ENCODE peak calls at places on chromosomes 12 and 14, in ten cellular contexts. I is choroid plexus epithelial cell; S is body of pancreas; G is CD8-positive, alpha-beta T cell; P is GM06990; J is stomach; M is right atrium auricular region; C is kidney; E is ascending aorta; Q is pancreas. Z is an unnamed sample.

GRCh38 chr14:36579001-36579555 is 3.3 kb downstream of the NKX2-8 start:
- DNase-seq in I (no peak), S (no peak), G (no peak), P (no peak), J (no peak), M (no peak), C (no peak), E (no peak), Q (no peak), Z (no peak)

GRCh38 chr14:101957406-101958234 is 6.8 kb upstream of the DYNC1H1 start:
- DNase-seq in I (no peak), S (no peak), G (no peak), P (no peak), J (no peak), M (no peak), C (no peak), E (no peak), Q (no peak), Z (no peak)

GRCh38 chr14:24959791-24960331 is 90.1 kb downstream of the STXBP6 start:
- DNase-seq in I (no peak), S (no peak), G (no peak), P (no peak), J (no peak), M (no peak), C (no peak), E (no peak), Q (no peak), Z (no peak)

GRCh38 chr14:61285364-61285763 is 4.2 kb upstream of the TMEM30B start:
- DNase-seq in I (no peak), S (no peak), G (no peak), P (no peak), J (no peak), M (no peak), C (no peak), E (no peak), Q (no peak), Z (peak)

GRCh38 chr12:19166956-19167355 is 37.4 kb downstream of the PLEKHA5 start:
- DNase-seq in I (no peak), S (no peak), G (no peak), P (no peak), J (no peak), M (no peak), C (no peak), E (no peak), Q (no peak), Z (no peak)

GRCh38 chr14:101788016-101788695 is 26.6 kb downstream of the PPP2R5C start:
- DNase-seq in I (no peak), S (no peak), G (no peak), P (no peak), J (no peak), M (no peak), C (no peak), E (no peak), Q (no peak), Z (no peak)

GRCh38 chr14:21913759-21914158 is 240.1 kb upstream of the OR4E1 start:
- DNase-seq in I (peak), S (peak), G (peak), P (peak), J (peak), M (peak), C (no peak), E (no peak), Q (no peak), Z (peak)

GRCh38 chr12:93180566-93180965 is 197.2 kb upstream of the NUDT4 start:
- DNase-seq in I (no peak), S (no peak), G (no peak), P (no peak), J (no peak), M (no peak), C (no peak), E (no peak), Q (no peak), Z (no peak)

GRCh38 chr14:72443991-72444431 is 449.9 kb downstream of the DPF3 start:
- DNase-seq in I (no peak), S (no peak), G (peak), P (peak), J (no peak), M (no peak), C (no peak), E (no peak), Q (no peak), Z (no peak)

GRCh38 chr14:56150018-56150417 is 31.8 kb downstream of the PELI2 start:
- DNase-seq in I (no peak), S (no peak), G (no peak), P (no peak), J (no peak), M (no peak), C (no peak), E (no peak), Q (no peak), Z (no peak)

GRCh38 chr14:71243697-71244096 is 336.4 kb downstream of the PCNX1 start:
- DNase-seq in I (peak), S (no peak), G (no peak), P (no peak), J (no peak), M (no peak), C (no peak), E (no peak), Q (no peak), Z (no peak)

GRCh38 chr14:95200404-95200803 is 43.1 kb upstream of the DICER1 start:
- DNase-seq in I (no peak), S (peak), G (no peak), P (no peak), J (no peak), M (no peak), C (peak), E (no peak), Q (peak), Z (no peak)

GRCh38 chr14:25394356-25394755 is 344.4 kb upstream of the STXBP6 start:
- DNase-seq in I (no peak), S (no peak), G (no peak), P (no peak), J (no peak), M (no peak), C (no peak), E (no peak), Q (no peak), Z (no peak)

GRCh38 chr14:73168274-73168673 is 32.0 kb downstream of the PSEN1 start:
- DNase-seq in I (no peak), S (no peak), G (no peak), P (no peak), J (no peak), M (no peak), C (no peak), E (no peak), Q (no peak), Z (no peak)

GRCh38 chr12:80580254-80580653 is 127.2 kb upstream of the MYF6 start:
- DNase-seq in I (peak), S (no peak), G (no peak), P (no peak), J (no peak), M (no peak), C (no peak), E (no peak), Q (no peak), Z (peak)

GRCh38 chr12:95859344-95859816 is 628 bp downstream of the SNRPF start:
- DNase-seq in I (peak), S (no peak), G (no peak), P (no peak), J (no peak), M (no peak), C (no peak), E (no peak), Q (no peak), Z (peak)

GRCh38 chr12:916240-916639 is 33.3 kb downstream of the RAD52 start:
- DNase-seq in I (no peak), S (no peak), G (no peak), P (peak), J (no peak), M (no peak), C (peak), E (no peak), Q (no peak), Z (no peak)

GRCh38 chr14:70269582-70269981 is 80.8 kb upstream of the SLC8A3 start:
- DNase-seq in I (no peak), S (no peak), G (no peak), P (no peak), J (no peak), M (no peak), C (no peak), E (no peak), Q (no peak), Z (no peak)

GRCh38 chr12:107921062-107921461 is 146.6 kb downstream of the ASCL4 start:
- DNase-seq in I (no peak), S (no peak), G (no peak), P (no peak), J (no peak), M (no peak), C (no peak), E (no peak), Q (no peak), Z (peak)

GRCh38 chr14:53151523-53151866 is 1.6 kb downstream of the DDHD1 start:
- DNase-seq in I (no peak), S (no peak), G (no peak), P (no peak), J (no peak), M (no peak), C (no peak), E (no peak), Q (no peak), Z (no peak)

GRCh38 chr12:55688716-55689655 is 18.7 kb downstream of the ITGA7 start:
- DNase-seq in I (no peak), S (no peak), G (no peak), P (no peak), J (no peak), M (no peak), C (peak), E (no peak), Q (no peak), Z (no peak)

GRCh38 chr14:73752297-73752992 is 38.3 kb upstream of the PNMA1 start:
- DNase-seq in I (peak), S (peak), G (no peak), P (no peak), J (peak), M (no peak), C (peak), E (no peak), Q (peak), Z (no peak)

GRCh38 chr14:96136361-96136760 is 68.3 kb upstream of the BDKRB2 start:
- DNase-seq in I (peak), S (no peak), G (no peak), P (no peak), J (no peak), M (no peak), C (no peak), E (no peak), Q (no peak), Z (peak)

GRCh38 chr14:52790011-52790755 is 1.2 kb downstream of the GNPNAT1 start:
- DNase-seq in I (no peak), S (no peak), G (no peak), P (no peak), J (no peak), M (no peak), C (no peak), E (no peak), Q (no peak), Z (peak)

GRCh38 chr12:74945771-74946198 is 263.9 kb downstream of the KCNC2 start:
- DNase-seq in I (no peak), S (no peak), G (no peak), P (no peak), J (no peak), M (no peak), C (no peak), E (no peak), Q (no peak), Z (peak)

GRCh38 chr14:89256951-89257350 is 160.1 kb downstream of the FOXN3 start:
- DNase-seq in I (no peak), S (no peak), G (no peak), P (no peak), J (no peak), M (no peak), C (no peak), E (no peak), Q (no peak), Z (no peak)

GRCh38 chr12:52912711-52913423 is 8.0 kb upstream of the KRT8 start:
- DNase-seq in I (no peak), S (peak), G (no peak), P (no peak), J (peak), M (no peak), C (no peak), E (no peak), Q (peak), Z (no peak)

GRCh38 chr12:5101686-5102085 is 58.0 kb downstream of the KCNA5 start:
- DNase-seq in I (no peak), S (no peak), G (no peak), P (no peak), J (no peak), M (no peak), C (no peak), E (no peak), Q (no peak), Z (no peak)

GRCh38 chr12:57993030-57993429 is 51.7 kb downstream of the ATP23 start:
- DNase-seq in I (peak), S (no peak), G (no peak), P (no peak), J (no peak), M (no peak), C (no peak), E (no peak), Q (no peak), Z (peak)

GRCh38 chr12:96489392-96490056 is at the start of gene CFAP54:
- DNase-seq in I (peak), S (peak), G (peak), P (peak), J (peak), M (peak), C (peak), E (peak), Q (peak), Z (peak)

GRCh38 chr12:104321949-104322348 is 18.4 kb downstream of the EID3 start:
- DNase-seq in I (no peak), S (no peak), G (no peak), P (no peak), J (no peak), M (no peak), C (no peak), E (no peak), Q (no peak), Z (no peak)

GRCh38 chr12:12954361-12954760 is 2.4 kb upstream of the GPRC5D start:
- DNase-seq in I (peak), S (no peak), G (no peak), P (no peak), J (no peak), M (no peak), C (no peak), E (no peak), Q (no peak), Z (no peak)

GRCh38 chr14:81625343-81625742 is 91.7 kb upstream of the SEL1L start:
- DNase-seq in I (peak), S (no peak), G (no peak), P (no peak), J (no peak), M (no peak), C (no peak), E (no peak), Q (no peak), Z (peak)

GRCh38 chr12:114995891-114996290 is 311.9 kb upstream of the TBX3 start:
- DNase-seq in I (peak), S (no peak), G (no peak), P (no peak), J (no peak), M (no peak), C (no peak), E (no peak), Q (no peak), Z (no peak)

GRCh38 chr14:92551066-92551841 is 37.7 kb downstream of the RIN3 start:
- DNase-seq in I (no peak), S (no peak), G (no peak), P (no peak), J (no peak), M (no peak), C (no peak), E (no peak), Q (no peak), Z (no peak)
- TF ChIP-seq CTCF in I (no peak), S (no peak), G (peak), P (peak), J (no peak), M (no peak), C (no peak), E (no peak), Q (no peak), Z (no peak)

DNA sequence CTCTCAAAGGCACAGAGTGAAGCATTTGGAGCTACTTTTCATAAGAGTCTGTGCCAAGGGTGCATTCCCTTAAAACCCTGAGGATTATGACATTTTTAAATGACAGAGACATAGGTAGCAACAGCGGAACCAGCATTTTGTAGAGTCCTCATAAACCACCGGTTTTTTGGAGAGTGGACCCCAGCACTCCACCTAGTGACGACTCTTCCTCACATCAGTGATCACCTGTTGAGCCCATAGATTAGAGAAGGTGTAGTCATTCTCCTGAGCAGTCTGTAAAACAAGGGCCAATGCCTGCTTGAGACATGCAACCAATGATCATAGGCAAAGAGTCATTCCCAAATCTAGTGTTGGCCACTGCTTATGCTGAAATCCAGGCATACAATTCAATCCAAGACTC is 399.1 kb downstream of the GXYLT1 start:
- DNase-seq in I (no peak), S (no peak), G (no peak), P (no peak), J (no peak), M (no peak), C (no peak), E (no peak), Q (no peak), Z (no peak)
- TF ChIP-seq CTCF in I (no peak), S (no peak), G (no peak), P (no peak), J (no peak), M (no peak), C (no peak), E (no peak), Q (no peak), Z (no peak)

DNA sequence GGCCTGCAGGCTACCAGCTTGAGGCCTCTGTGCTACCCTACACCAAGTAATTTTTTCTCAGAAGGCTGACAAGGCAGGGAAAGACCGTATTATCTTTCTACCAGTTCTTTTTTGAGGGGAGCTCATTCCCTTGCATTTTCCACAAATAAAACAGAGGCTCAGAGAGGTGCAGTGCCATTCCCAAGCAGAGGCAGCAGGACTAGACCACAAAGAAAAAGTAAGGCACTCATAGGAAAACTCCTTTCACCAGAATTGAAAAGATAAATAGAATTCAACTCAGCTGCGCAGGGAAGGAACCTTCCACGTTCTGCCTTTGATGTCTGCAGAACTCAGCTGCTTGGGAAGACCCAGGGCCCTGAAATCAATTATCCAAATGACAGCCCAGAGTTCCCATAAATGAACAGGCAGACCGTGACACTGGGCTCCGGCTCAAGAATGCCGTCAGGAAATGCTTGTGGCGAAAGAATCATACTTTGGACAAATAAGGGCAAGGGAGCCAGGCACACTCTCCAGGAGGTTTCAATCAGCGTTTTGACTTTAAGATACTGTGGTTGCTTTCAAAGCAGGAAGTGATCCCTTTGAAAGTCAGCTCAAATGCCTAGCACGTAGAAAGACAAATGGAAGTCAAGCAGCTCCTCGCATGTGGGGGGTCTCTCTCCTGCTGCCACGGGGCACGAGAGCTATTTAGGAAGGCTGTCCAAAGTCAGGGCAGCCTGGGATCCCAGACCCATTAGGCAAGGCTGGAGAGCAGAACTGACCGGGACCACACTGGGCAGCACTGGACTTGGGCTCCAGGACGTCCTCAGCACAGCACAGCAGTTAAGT is 14.0 kb downstream of the KCTD10 start:
- DNase-seq in I (peak), S (peak), G (no peak), P (no peak), J (peak), M (peak), C (peak), E (peak), Q (peak), Z (peak)
- TF ChIP-seq CTCF in I (peak), S (no peak), G (no peak), P (no peak), J (no peak), M (no peak), C (no peak), E (no peak), Q (no peak), Z (no peak)

GRCh38 chr14:104075530-104076151 is 9.9 kb upstream of the ASPG start:
- DNase-seq in I (peak), S (no peak), G (no peak), P (no peak), J (no peak), M (no peak), C (no peak), E (no peak), Q (no peak), Z (peak)
- TF ChIP-seq CTCF in I (peak), S (no peak), G (no peak), P (peak), J (no peak), M (peak), C (no peak), E (no peak), Q (no peak), Z (peak)

Z was measured in epithelial cell of esophagus.